ENCODE peak calls at places on chromosomes 11 and 22, in eight cellular contexts. Z is effector memory CD8-positive, alpha-beta T cell; V is astrocyte of the hippocampus; K is HTR-8/SVneo; N is kidney; J is Calu3; I is stimulated activated CD4-positive, alpha-beta T cell treated with anti-CD3 and anti-CD28 coated beads, TNF-alpha, amount 100 ng/mL, for 24 hours; R is ELF-1. U is an unnamed sample.

GRCh38 chr11:114285599-114285998 is 10.6 kb upstream of the NNMT start:
- DNase-seq in Z (no peak), V (peak), K (no peak), N (no peak), J (no peak), I (no peak), R (peak), U (peak)

GRCh38 chr11:11478021-11478420 is 125.0 kb upstream of the CSNK2A3 start:
- DNase-seq in Z (no peak), V (peak), K (no peak), N (no peak), J (no peak), I (no peak), R (no peak), U (no peak)

GRCh38 chr11:68004551-68005335 is 846 bp upstream of the UNC93B1 start:
- DNase-seq in Z (no peak), V (no peak), K (no peak), N (no peak), J (no peak), I (no peak), R (no peak), U (no peak)

GRCh38 chr11:107818491-107818890 is 40.1 kb downstream of the SLC35F2 start:
- DNase-seq in Z (no peak), V (no peak), K (no peak), N (no peak), J (no peak), I (no peak), R (no peak), U (no peak)

GRCh38 chr11:31844351-31844750 is 33.2 kb upstream of the PAX6 start:
- DNase-seq in Z (no peak), V (no peak), K (no peak), N (no peak), J (no peak), I (no peak), R (no peak), U (no peak)

GRCh38 chr11:76162336-76163288 is 43.7 kb downstream of the WNT11 start:
- DNase-seq in Z (no peak), V (no peak), K (no peak), N (peak), J (no peak), I (no peak), R (peak), U (no peak)

GRCh38 chr11:65892661-65893317 is 2.3 kb downstream of the CCDC85B start:
- DNase-seq in Z (no peak), V (no peak), K (no peak), N (peak), J (no peak), I (no peak), R (no peak), U (no peak)

GRCh38 chr11:106503901-106504300 is 426.4 kb downstream of the AASDHPPT start:
- DNase-seq in Z (no peak), V (peak), K (no peak), N (no peak), J (no peak), I (no peak), R (no peak), U (no peak)

GRCh38 chr22:49934144-49934890 is 15.9 kb downstream of the CRELD2 start:
- DNase-seq in Z (no peak), V (peak), K (no peak), N (peak), J (peak), I (no peak), R (no peak), U (no peak)

GRCh38 chr11:102780491-102780918 is at the start of gene MMP10:
- DNase-seq in Z (no peak), V (peak), K (peak), N (no peak), J (no peak), I (no peak), R (peak), U (peak)

GRCh38 chr11:102936864-102937509 is 18.5 kb downstream of the MMP13 start:
- DNase-seq in Z (no peak), V (no peak), K (no peak), N (no peak), J (no peak), I (no peak), R (no peak), U (no peak)

GRCh38 chr11:75014129-75014528 is 25.4 kb downstream of the NEU3 start:
- DNase-seq in Z (no peak), V (peak), K (no peak), N (no peak), J (no peak), I (no peak), R (peak), U (no peak)

GRCh38 chr22:49749227-49749626 is 78.4 kb downstream of the BRD1 start:
- DNase-seq in Z (no peak), V (no peak), K (no peak), N (no peak), J (no peak), I (no peak), R (no peak), U (no peak)

GRCh38 chr11:123386746-123387510 is 43.1 kb upstream of the GRAMD1B start:
- DNase-seq in Z (no peak), V (no peak), K (no peak), N (no peak), J (no peak), I (no peak), R (no peak), U (no peak)

GRCh38 chr11:63764201-63764711 is 4.3 kb downstream of the ZFTA start:
- DNase-seq in Z (no peak), V (no peak), K (no peak), N (peak), J (no peak), I (no peak), R (peak), U (no peak)

GRCh38 chr11:28343304-28344233 is 235.4 kb downstream of the METTL15 start:
- DNase-seq in Z (no peak), V (peak), K (peak), N (no peak), J (peak), I (no peak), R (peak), U (peak)

GRCh38 chr22:25650834-25651233 is 86.4 kb downstream of the GRK3 start:
- DNase-seq in Z (no peak), V (no peak), K (no peak), N (no peak), J (no peak), I (no peak), R (no peak), U (no peak)

GRCh38 chr11:84396521-84396920 is 1110.4 kb upstream of the CCDC90B start:
- DNase-seq in Z (no peak), V (peak), K (no peak), N (no peak), J (no peak), I (no peak), R (no peak), U (peak)

GRCh38 chr22:25709758-25710157 is 32.2 kb upstream of the MYO18B start:
- DNase-seq in Z (no peak), V (no peak), K (no peak), N (no peak), J (no peak), I (no peak), R (no peak), U (no peak)

GRCh38 chr11:117882539-117882938 is 6.1 kb upstream of the FXYD6 start:
- DNase-seq in Z (no peak), V (no peak), K (no peak), N (no peak), J (no peak), I (no peak), R (no peak), U (no peak)

GRCh38 chr22:42229455-42230149 is 40.9 kb downstream of the TCF20 start:
- DNase-seq in Z (no peak), V (peak), K (no peak), N (no peak), J (no peak), I (no peak), R (no peak), U (no peak)

GRCh38 chr11:30585067-30585891 is 874 bp downstream of the MPPED2 start:
- DNase-seq in Z (no peak), V (peak), K (no peak), N (peak), J (peak), I (no peak), R (peak), U (peak)

GRCh38 chr22:39215070-39215396 is 29.7 kb downstream of the PDGFB start:
- DNase-seq in Z (no peak), V (no peak), K (no peak), N (peak), J (no peak), I (no peak), R (no peak), U (no peak)

GRCh38 chr11:47460571-47461235 is 11.8 kb upstream of the RAPSN start:
- DNase-seq in Z (no peak), V (no peak), K (no peak), N (peak), J (no peak), I (no peak), R (no peak), U (no peak)

GRCh38 chr22:42396621-42397331 is 35.4 kb downstream of the NFAM1 start:
- DNase-seq in Z (no peak), V (no peak), K (no peak), N (no peak), J (no peak), I (no peak), R (no peak), U (peak)

GRCh38 chr11:34655335-34656008 is 34.6 kb downstream of the EHF start:
- DNase-seq in Z (no peak), V (no peak), K (no peak), N (no peak), J (no peak), I (no peak), R (no peak), U (no peak)

GRCh38 chr11:105215528-105215927 is 76.0 kb upstream of the CARD18 start:
- DNase-seq in Z (no peak), V (no peak), K (no peak), N (no peak), J (no peak), I (no peak), R (no peak), U (no peak)

GRCh38 chr11:46836431-46836830 is 9.6 kb downstream of the CKAP5 start:
- DNase-seq in Z (no peak), V (no peak), K (no peak), N (no peak), J (no peak), I (no peak), R (no peak), U (no peak)

GRCh38 chr11:92845390-92846185 is 123.9 kb upstream of the MTNR1B start:
- DNase-seq in Z (no peak), V (no peak), K (no peak), N (no peak), J (no peak), I (no peak), R (no peak), U (no peak)

GRCh38 chr11:123451183-123451907 is 21.3 kb downstream of the GRAMD1B start:
- DNase-seq in Z (no peak), V (no peak), K (no peak), N (no peak), J (no peak), I (no peak), R (no peak), U (no peak)

GRCh38 chr11:78783301-78783700 is 208.6 kb upstream of the NARS2 start:
- DNase-seq in Z (no peak), V (no peak), K (no peak), N (no peak), J (no peak), I (no peak), R (no peak), U (no peak)

GRCh38 chr22:38228873-38229740 is 27.3 kb downstream of the MAFF start:
- DNase-seq in Z (no peak), V (peak), K (peak), N (no peak), J (peak), I (no peak), R (no peak), U (no peak)

GRCh38 chr22:47370448-47371262 is 608.2 kb downstream of the TBC1D22A start:
- DNase-seq in Z (no peak), V (no peak), K (no peak), N (no peak), J (no peak), I (no peak), R (no peak), U (no peak)